ENCODE peak calls at places on chromosomes 7 and 10, in ten cellular contexts. L is caudate nucleus; R is M059J; S is KG1; N is GM04504; B is NCI-H1930; Y is tibial nerve; X is B cell; F is activated T-cell treated with anti-CD3 and anti-CD28 coated beads, Interleukin-2, amount 50 U/mL, for 4 hours; W is GM12865. G is an unnamed sample.
A peak's percentile ranks its signal among the peaks of the same experiment; 100 is the strongest.

GRCh38 chr10:132677905-132678298 is 108.0 kb downstream of the NKX6-2 start:
- DNase-seq in F (no peak), R (no peak), W (no peak), X (no peak), Y (no peak), L (no peak), N (no peak), B (no peak), S (no peak), G (peak; percentile 16)

GRCh38 chr7:130409067-130409721 is 28.9 kb downstream of the CPA1 start:
- DNase-seq in S (no peak), N (no peak), X (no peak), F (no peak), Y (no peak), R (peak; percentile 8), L (no peak), W (no peak), B (no peak), G (no peak)

GRCh38 chr10:14263041-14263440 is 67.7 kb downstream of the FRMD4A start:
- DNase-seq in Y (no peak), L (no peak), W (no peak), R (no peak), S (no peak), F (no peak), X (no peak), N (no peak), B (no peak), G (no peak)

GRCh38 chr7:74455933-74456332 is 2.2 kb downstream of the GTF2IRD1 start:
- DNase-seq in N (no peak), X (no peak), W (no peak), B (no peak), L (no peak), F (no peak), S (no peak), Y (no peak), R (no peak), G (no peak)

GRCh38 chr7:105723582-105723981 is 142.3 kb upstream of the EFCAB10 start:
- DNase-seq in R (no peak), N (no peak), B (no peak), S (no peak), F (no peak), L (peak; percentile 7), W (no peak), X (no peak), Y (no peak), G (no peak)

GRCh38 chr10:98423691-98424120 is 8.7 kb upstream of the PYROXD2 start:
- DNase-seq in Y (no peak), F (no peak), N (no peak), S (no peak), X (no peak), R (no peak), B (no peak), W (no peak), L (no peak), G (no peak)

GRCh38 chr7:28921822-28922221 is 36.3 kb downstream of the TRIL start:
- DNase-seq in R (peak; percentile 64), N (peak; percentile 30), L (no peak), B (peak; percentile 75), Y (peak; percentile 69), F (peak; percentile 12), X (peak; percentile 50), S (peak; percentile 34), W (peak; percentile 54), G (peak; percentile 10)

GRCh38 chr7:2157473-2158279 is 75.1 kb downstream of the MAD1L1 start:
- DNase-seq in W (no peak), B (peak; percentile 72), Y (peak; percentile 82), L (peak; percentile 50), X (no peak), F (no peak), R (peak; percentile 90), S (no peak), N (peak; percentile 68), G (no peak)

GRCh38 chr10:117004627-117005453 is at the start of gene SHTN1:
- DNase-seq in N (peak; percentile 20), R (peak; percentile 68), X (peak; percentile 33), B (peak; percentile 42), W (peak; percentile 14), F (peak; percentile 12), S (no peak), L (peak; percentile 59), Y (peak; percentile 28), G (peak; percentile 1)

GRCh38 chr7:131753620-131754222 is 197.3 kb upstream of the PODXL start:
- DNase-seq in Y (no peak), L (no peak), W (no peak), S (no peak), N (peak; percentile 3), B (peak; percentile 4), X (no peak), F (no peak), R (peak; percentile 12), G (no peak)